ENCODE peak calls at places on chromosomes 1 and 21, in five cellular contexts. One of them, this sample, is unnamed.

GRCh38 chr1:215425135-215425534 is 142.0 kb upstream of the KCTD3 start:
- DNase-seq in activated gamma-delta T cell treated with anti-CD3 and anti-CD28 coated beads, Interleukin-2, amount 50 U/mL, for 16 hours: no peak
- DNase-seq in progenitor cell of endocrine pancreas: no peak
- DNase-seq in left ventricle myocardium superior: no peak
- DNase-seq in activated B cell treated with CpG ODN at 0.5 μM for 24 hours: no peak
- DNase-seq in this sample: no peak

GRCh38 chr1:230681599-230681998 is 32.3 kb downstream of the AGT start:
- DNase-seq in left ventricle myocardium superior: no peak
- DNase-seq in activated B cell treated with CpG ODN at 0.5 μM for 24 hours: no peak
- DNase-seq in activated gamma-delta T cell treated with anti-CD3 and anti-CD28 coated beads, Interleukin-2, amount 50 U/mL, for 16 hours: no peak
- DNase-seq in progenitor cell of endocrine pancreas: no peak
- DNase-seq in this sample: no peak

GRCh38 chr1:9518454-9518998 is 20.7 kb upstream of the SLC25A33 start:
- DNase-seq in activated gamma-delta T cell treated with anti-CD3 and anti-CD28 coated beads, Interleukin-2, amount 50 U/mL, for 16 hours: no peak
- DNase-seq in progenitor cell of endocrine pancreas: no peak
- DNase-seq in left ventricle myocardium superior: no peak
- DNase-seq in activated B cell treated with CpG ODN at 0.5 μM for 24 hours: no peak
- DNase-seq in this sample: no peak

GRCh38 chr1:214143015-214143775 is 137.8 kb upstream of the SMYD2 start:
- DNase-seq in activated B cell treated with CpG ODN at 0.5 μM for 24 hours: no peak
- DNase-seq in left ventricle myocardium superior: no peak
- DNase-seq in activated gamma-delta T cell treated with anti-CD3 and anti-CD28 coated beads, Interleukin-2, amount 50 U/mL, for 16 hours: no peak
- DNase-seq in progenitor cell of endocrine pancreas: no peak
- DNase-seq in this sample: no peak

GRCh38 chr1:10173582-10173981 is 36.8 kb upstream of the KIF1B start:
- DNase-seq in left ventricle myocardium superior: no peak
- DNase-seq in progenitor cell of endocrine pancreas: no peak
- DNase-seq in activated gamma-delta T cell treated with anti-CD3 and anti-CD28 coated beads, Interleukin-2, amount 50 U/mL, for 16 hours: no peak
- DNase-seq in activated B cell treated with CpG ODN at 0.5 μM for 24 hours: no peak
- DNase-seq in this sample: no peak

GRCh38 chr1:179178965-179179364 is 50.5 kb downstream of the ABL2 start:
- DNase-seq in left ventricle myocardium superior: no peak
- DNase-seq in progenitor cell of endocrine pancreas: no peak
- DNase-seq in activated gamma-delta T cell treated with anti-CD3 and anti-CD28 coated beads, Interleukin-2, amount 50 U/mL, for 16 hours: no peak
- DNase-seq in activated B cell treated with CpG ODN at 0.5 μM for 24 hours: no peak
- DNase-seq in this sample: no peak

GRCh38 chr1:168485048-168485447 is 58.7 kb downstream of the XCL2 start:
- DNase-seq in activated gamma-delta T cell treated with anti-CD3 and anti-CD28 coated beads, Interleukin-2, amount 50 U/mL, for 16 hours: no peak
- DNase-seq in progenitor cell of endocrine pancreas: no peak
- DNase-seq in left ventricle myocardium superior: no peak
- DNase-seq in activated B cell treated with CpG ODN at 0.5 μM for 24 hours: no peak
- DNase-seq in this sample: no peak

GRCh38 chr21:44079846-44080245 is 27.4 kb upstream of the PWP2 start:
- DNase-seq in activated gamma-delta T cell treated with anti-CD3 and anti-CD28 coated beads, Interleukin-2, amount 50 U/mL, for 16 hours: no peak
- DNase-seq in activated B cell treated with CpG ODN at 0.5 μM for 24 hours: no peak
- DNase-seq in progenitor cell of endocrine pancreas: no peak
- DNase-seq in left ventricle myocardium superior: no peak
- DNase-seq in this sample: no peak

GRCh38 chr1:31181515-31182343 is 58.0 kb downstream of the NKAIN1 start:
- DNase-seq in progenitor cell of endocrine pancreas: peak
- DNase-seq in left ventricle myocardium superior: peak
- DNase-seq in activated gamma-delta T cell treated with anti-CD3 and anti-CD28 coated beads, Interleukin-2, amount 50 U/mL, for 16 hours: peak
- DNase-seq in activated B cell treated with CpG ODN at 0.5 μM for 24 hours: peak
- DNase-seq in this sample: no peak

GRCh38 chr21:44755227-44755626 is 43.9 kb upstream of the TSPEAR start:
- DNase-seq in left ventricle myocardium superior: no peak
- DNase-seq in activated gamma-delta T cell treated with anti-CD3 and anti-CD28 coated beads, Interleukin-2, amount 50 U/mL, for 16 hours: no peak
- DNase-seq in activated B cell treated with CpG ODN at 0.5 μM for 24 hours: no peak
- DNase-seq in progenitor cell of endocrine pancreas: no peak
- DNase-seq in this sample: no peak

GRCh38 chr21:44833663-44834062 is 15.8 kb upstream of the SUMO3 start:
- DNase-seq in progenitor cell of endocrine pancreas: no peak
- DNase-seq in activated gamma-delta T cell treated with anti-CD3 and anti-CD28 coated beads, Interleukin-2, amount 50 U/mL, for 16 hours: no peak
- DNase-seq in left ventricle myocardium superior: no peak
- DNase-seq in activated B cell treated with CpG ODN at 0.5 μM for 24 hours: no peak
- DNase-seq in this sample: no peak

GRCh38 chr1:91749690-91750335 is 136.1 kb downstream of the TGFBR3 start:
- DNase-seq in activated B cell treated with CpG ODN at 0.5 μM for 24 hours: no peak
- DNase-seq in progenitor cell of endocrine pancreas: no peak
- DNase-seq in activated gamma-delta T cell treated with anti-CD3 and anti-CD28 coated beads, Interleukin-2, amount 50 U/mL, for 16 hours: no peak
- DNase-seq in left ventricle myocardium superior: no peak
- DNase-seq in this sample: no peak

GRCh38 chr1:31102501-31102950 is 37.0 kb upstream of the PUM1 start:
- DNase-seq in progenitor cell of endocrine pancreas: no peak
- DNase-seq in left ventricle myocardium superior: peak
- DNase-seq in activated gamma-delta T cell treated with anti-CD3 and anti-CD28 coated beads, Interleukin-2, amount 50 U/mL, for 16 hours: no peak
- DNase-seq in activated B cell treated with CpG ODN at 0.5 μM for 24 hours: no peak
- DNase-seq in this sample: no peak

GRCh38 chr1:6420594-6421042 is 899 bp upstream of the HES2 start:
- DNase-seq in activated B cell treated with CpG ODN at 0.5 μM for 24 hours: no peak
- DNase-seq in activated gamma-delta T cell treated with anti-CD3 and anti-CD28 coated beads, Interleukin-2, amount 50 U/mL, for 16 hours: no peak
- DNase-seq in left ventricle myocardium superior: no peak
- DNase-seq in progenitor cell of endocrine pancreas: no peak
- DNase-seq in this sample: no peak

GRCh38 chr1:156146749-156147405 is 6.5 kb upstream of the SEMA4A start:
- DNase-seq in progenitor cell of endocrine pancreas: no peak
- DNase-seq in activated B cell treated with CpG ODN at 0.5 μM for 24 hours: no peak
- DNase-seq in activated gamma-delta T cell treated with anti-CD3 and anti-CD28 coated beads, Interleukin-2, amount 50 U/mL, for 16 hours: no peak
- DNase-seq in left ventricle myocardium superior: no peak
- DNase-seq in this sample: no peak

GRCh38 chr1:232597721-232598120 is 32.2 kb downstream of the SIPA1L2 start:
- DNase-seq in activated B cell treated with CpG ODN at 0.5 μM for 24 hours: no peak
- DNase-seq in activated gamma-delta T cell treated with anti-CD3 and anti-CD28 coated beads, Interleukin-2, amount 50 U/mL, for 16 hours: no peak
- DNase-seq in progenitor cell of endocrine pancreas: no peak
- DNase-seq in left ventricle myocardium superior: no peak
- DNase-seq in this sample: no peak

GRCh38 chr21:41371698-41372030 is 9.8 kb downstream of the MX2 start:
- DNase-seq in left ventricle myocardium superior: no peak
- DNase-seq in progenitor cell of endocrine pancreas: no peak
- DNase-seq in activated gamma-delta T cell treated with anti-CD3 and anti-CD28 coated beads, Interleukin-2, amount 50 U/mL, for 16 hours: no peak
- DNase-seq in activated B cell treated with CpG ODN at 0.5 μM for 24 hours: no peak
- DNase-seq in this sample: no peak

This sample was measured in GM18507.